ENCODE peak calls at places on chromosome 5, in four cellular contexts. C is PC-3, M is left ventricle myocardium inferior, G is lower lobe of right lung. P is an unnamed sample.

GRCh38 chr5:117266237-117266725 is 691.7 kb upstream of the SEMA6A start:
- DNase-seq in C (no peak), M (no peak), G (no peak), P (no peak)

GRCh38 chr5:78922879-78923621 is 62.1 kb downstream of the ARSB start:
- DNase-seq in M (no peak), G (no peak), C (no peak), P (no peak)

GRCh38 chr5:115888027-115888426 is 46.3 kb downstream of the AP3S1 start:
- DNase-seq in C (peak), G (no peak), M (no peak), P (no peak)

GRCh38 chr5:170630226-170630625 is 126.4 kb downstream of the KCNIP1 start:
- DNase-seq in M (no peak), C (peak), G (no peak), P (no peak)

GRCh38 chr5:98563885-98564653 is 209.4 kb upstream of the RGMB start:
- DNase-seq in G (no peak), M (no peak), C (no peak), P (no peak)

GRCh38 chr5:138369706-138370105 is 17.2 kb downstream of the KDM3B start:
- DNase-seq in M (no peak), G (no peak), C (no peak), P (no peak)

GRCh38 chr5:57247765-57248164 is 73.9 kb downstream of the GPBP1 start:
- DNase-seq in C (no peak), G (no peak), M (no peak), P (no peak)

GRCh38 chr5:95440825-95441224 is 49.7 kb downstream of the FAM81B start:
- DNase-seq in G (no peak), M (no peak), C (no peak), P (no peak)

GRCh38 chr5:134086215-134086942 is 28.1 kb upstream of the TCF7 start:
- DNase-seq in C (no peak), M (no peak), G (no peak), P (no peak)

GRCh38 chr5:149702953-149703646 is 27.0 kb upstream of the PPARGC1B start:
- DNase-seq in C (no peak), M (no peak), G (no peak), P (peak)

GRCh38 chr5:90506221-90506620 is 23.2 kb downstream of the LYSMD3 start:
- DNase-seq in M (no peak), C (no peak), G (no peak), P (no peak)

GRCh38 chr5:141737485-141737884 is 55.5 kb upstream of the ARAP3 start:
- DNase-seq in C (no peak), M (no peak), G (no peak), P (no peak)

GRCh38 chr5:132491368-132492364 is 1.1 kb upstream of the IRF1 start:
- DNase-seq in G (no peak), M (no peak), C (no peak), P (peak)

GRCh38 chr5:138789771-138790242 is 36.6 kb downstream of the CTNNA1 start:
- DNase-seq in C (no peak), M (no peak), G (no peak), P (no peak)

GRCh38 chr5:133825631-133826289 is 142.7 kb downstream of the C5orf15 start:
- DNase-seq in C (no peak), G (no peak), M (no peak), P (no peak)

GRCh38 chr5:11617080-11617479 is 287.2 kb downstream of the CTNND2 start:
- DNase-seq in C (no peak), G (no peak), M (no peak), P (no peak)

GRCh38 chr5:1106385-1107166 is 5.3 kb downstream of the SLC12A7 start:
- DNase-seq in C (no peak), M (no peak), G (no peak), P (no peak)

GRCh38 chr5:159833088-159833487 is 83.2 kb upstream of the ADRA1B start:
- DNase-seq in C (no peak), M (no peak), G (no peak), P (no peak)

GRCh38 chr5:68214472-68215207 is 916 bp upstream of the PIK3R1 start:
- DNase-seq in M (no peak), G (no peak), C (no peak), P (no peak)

GRCh38 chr5:93598141-93598996 is 15.3 kb downstream of the NR2F1 start:
- DNase-seq in G (no peak), M (no peak), C (no peak), P (no peak)

GRCh38 chr5:163914911-163915310 is 409.5 kb downstream of the MAT2B start:
- DNase-seq in C (no peak), M (no peak), G (no peak), P (no peak)

GRCh38 chr5:112070022-112070421 is 313.0 kb upstream of the NREP start:
- DNase-seq in C (no peak), M (no peak), G (no peak), P (no peak)

GRCh38 chr5:73692166-73692640 is 66.2 kb downstream of the ARHGEF28 start:
- DNase-seq in M (no peak), G (no peak), C (peak), P (no peak)

GRCh38 chr5:100827481-100827889 is 75.6 kb downstream of the ST8SIA4 start:
- DNase-seq in C (peak), M (no peak), G (no peak), P (no peak)

GRCh38 chr5:5080790-5081189 is 59.3 kb upstream of the ADAMTS16 start:
- DNase-seq in M (no peak), C (no peak), G (no peak), P (no peak)

GRCh38 chr5:50966986-50967385 is 300.5 kb downstream of the PARP8 start:
- DNase-seq in C (no peak), G (no peak), M (no peak), P (no peak)

GRCh38 chr5:109102291-109102690 is 307.5 kb downstream of the PJA2 start:
- DNase-seq in G (no peak), M (no peak), C (no peak), P (no peak)

GRCh38 chr5:72648511-72648910 is 141.3 kb upstream of the ZNF366 start:
- DNase-seq in M (no peak), C (peak), G (no peak), P (no peak)

GRCh38 chr5:96129276-96129675 is 167.6 kb upstream of the ELL2 start:
- DNase-seq in G (no peak), C (no peak), M (no peak), P (no peak)

GRCh38 chr5:161399996-161400562 is 146.4 kb downstream of the GABRB2 start:
- DNase-seq in G (no peak), C (no peak), M (no peak), P (no peak)

GRCh38 chr5:26009742-26010141 is 1028.6 kb downstream of the CDH9 start:
- DNase-seq in C (peak), M (no peak), G (no peak), P (no peak)

GRCh38 chr5:137096149-137097103 is 402.7 kb downstream of the SPOCK1 start:
- DNase-seq in G (no peak), C (peak), M (no peak), P (no peak)

GRCh38 chr5:7717691-7718090 is 133.2 kb downstream of the CFAP90 start:
- DNase-seq in C (no peak), G (no peak), M (no peak), P (no peak)

GRCh38 chr5:7714119-7714518 is 136.8 kb downstream of the CFAP90 start:
- DNase-seq in M (no peak), C (peak), G (no peak), P (no peak)

GRCh38 chr5:7714697-7715096 is 136.2 kb downstream of the CFAP90 start:
- DNase-seq in M (no peak), C (no peak), G (no peak), P (no peak)
- TF ChIP-seq CTCF in M (no peak), C (no peak), G (no peak), P (no peak)

DNA sequence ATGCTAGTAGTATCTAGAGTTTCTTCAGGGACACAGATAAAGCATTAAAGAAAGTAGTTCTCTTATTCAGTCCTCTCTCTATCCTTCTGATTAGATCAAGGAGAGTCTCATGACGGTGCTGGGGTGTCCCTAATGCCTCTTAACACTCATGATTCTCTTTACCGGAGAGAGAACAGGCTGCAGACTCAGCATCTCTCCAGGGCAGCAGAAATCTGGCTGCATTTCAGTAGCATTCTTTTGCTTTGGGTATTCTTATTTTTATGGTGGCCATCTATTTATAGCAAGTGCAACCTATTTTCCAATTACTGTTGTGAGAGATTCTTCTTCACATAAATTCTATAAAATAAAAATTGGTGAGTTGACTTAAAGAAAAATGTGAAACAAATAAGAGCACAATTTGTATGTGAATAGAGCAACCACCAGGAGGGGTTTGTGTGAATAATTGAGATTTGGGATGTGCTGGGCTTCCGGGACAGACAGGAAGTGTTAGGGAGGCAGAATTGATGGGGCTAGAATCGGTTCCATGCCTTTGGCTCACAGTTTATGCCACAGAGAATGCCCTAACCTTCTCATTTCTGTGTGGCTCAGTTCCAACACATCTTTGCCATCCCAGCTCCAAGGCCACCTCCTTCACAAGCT is 23.8 kb upstream of the BOD1 start:
- DNase-seq in C (no peak), M (no peak), G (no peak), P (no peak)
- TF ChIP-seq CTCF in C (peak), M (peak), G (no peak), P (no peak)

DNA sequence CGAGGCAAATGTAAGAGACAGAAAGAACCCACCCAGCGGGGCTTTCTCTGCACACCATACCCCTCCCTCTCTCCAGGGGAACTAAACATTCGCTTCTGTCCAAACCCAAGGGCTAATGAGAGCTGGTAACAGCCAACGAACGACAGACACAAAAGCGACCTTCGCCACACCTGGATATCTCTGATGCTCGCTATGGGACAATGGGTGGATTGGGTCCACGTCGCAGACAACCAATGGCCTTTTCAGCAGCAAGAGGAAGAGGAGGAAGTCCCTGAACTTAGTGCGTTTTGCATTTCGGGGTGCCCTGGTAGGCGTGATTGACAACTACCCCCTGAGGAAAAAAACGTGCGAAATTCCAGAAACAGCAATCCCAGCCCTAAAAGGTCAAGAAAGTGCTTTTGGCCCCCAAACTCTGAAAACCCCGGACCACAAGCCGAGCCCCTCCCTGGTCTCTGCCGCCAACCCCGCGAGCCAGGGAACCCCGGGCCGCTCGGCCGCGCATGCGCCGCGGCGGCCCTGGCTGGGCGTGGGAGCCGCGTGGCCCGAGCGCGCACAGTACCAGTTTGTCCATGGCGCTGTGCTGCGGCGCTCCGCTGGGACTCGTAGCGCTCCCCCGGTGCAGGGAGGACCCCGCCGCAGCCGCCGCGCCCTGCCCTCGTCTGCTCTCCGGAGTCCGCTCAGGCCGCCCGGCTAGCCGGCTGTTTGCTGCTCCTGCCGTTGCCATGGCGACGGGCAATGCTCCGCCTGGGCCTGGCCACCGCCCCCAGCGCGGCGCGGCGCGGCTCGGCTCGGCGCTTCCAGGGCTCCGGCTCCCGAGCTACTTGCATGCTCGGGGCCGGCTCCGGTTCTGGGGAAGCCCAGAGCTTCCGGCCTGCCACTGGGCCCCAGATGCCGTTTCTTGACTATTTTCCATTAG is 66.9 kb upstream of the DNAH5 start:
- DNase-seq in M (peak), C (peak), G (peak), P (peak)
- TF ChIP-seq CTCF in M (peak), C (no peak), G (peak), P (peak)

GRCh38 chr5:39274388-39275085 is 55.2 kb upstream of the FYB1 start:
- DNase-seq in C (no peak), G (no peak), M (no peak), P (no peak)
- TF ChIP-seq CTCF in C (no peak), G (no peak), M (no peak), P (no peak)